ENCODE peak calls at places on chromosomes 2 and 18, in four cellular contexts. B is effector memory CD4-positive, alpha-beta T cell; I is brain microvascular endothelial cell; D is lung. Z is an unnamed sample.

GRCh38 chr2:55047677-55048299 is 2.5 kb downstream of the RTN4 start:
- DNase-seq in B (no peak), D (no peak), I (no peak), Z (peak; percentile 12)

GRCh38 chr2:113211226-113212105 is 37.7 kb downstream of the PSD4 start:
- DNase-seq in I (no peak), D (no peak), B (no peak), Z (peak; percentile 58)

GRCh38 chr2:2455151-2455550 is 124.1 kb upstream of the MYT1L start:
- DNase-seq in I (no peak), B (no peak), D (no peak), Z (no peak)

GRCh38 chr2:200042102-200042735 is 86.8 kb downstream of the MAIP1 start:
- DNase-seq in D (no peak), I (peak; percentile 40), B (no peak), Z (peak; percentile 74)

GRCh38 chr2:20365249-20365817 is 14.7 kb upstream of the PUM2 start:
- DNase-seq in D (no peak), I (peak; percentile 40), B (no peak), Z (peak; percentile 80)

GRCh38 chr18:48139427-48140347 is 209.2 kb upstream of the SMAD2 start:
- DNase-seq in I (no peak), D (peak; percentile 70), B (no peak), Z (peak; percentile 55)

GRCh38 chr2:9201185-9201891 is 5.3 kb upstream of the ASAP2 start:
- DNase-seq in B (no peak), D (no peak), I (peak; percentile 78), Z (peak; percentile 56)

GRCh38 chr2:100721693-100722092 is 98.2 kb upstream of the NPAS2 start:
- DNase-seq in D (no peak), I (no peak), B (no peak), Z (no peak)

GRCh38 chr18:5872886-5873285 is 22.4 kb downstream of the TMEM200C start:
- DNase-seq in I (no peak), B (no peak), D (no peak), Z (no peak)
- H3K27me3 ChIP-seq in I (no peaks in the 10 kb centered on the region), B (no peaks in the 10 kb centered on the region), D (no peaks in the 10 kb centered on the region), Z (no peaks in the 10 kb centered on the region)

GRCh38 chr2:176072951-176073904 is 10.5 kb downstream of the EVX2 start:
- DNase-seq in I (no peak), B (no peak), D (no peak), Z (no peak)
- H3K27me3 ChIP-seq in I (peaks cover 90% of the 10 kb centered on the region), B (peaks cover 79% of the 10 kb centered on the region), D (peaks cover 20% of the 10 kb centered on the region), Z (peaks cover 72% of the 10 kb centered on the region)

DNA sequence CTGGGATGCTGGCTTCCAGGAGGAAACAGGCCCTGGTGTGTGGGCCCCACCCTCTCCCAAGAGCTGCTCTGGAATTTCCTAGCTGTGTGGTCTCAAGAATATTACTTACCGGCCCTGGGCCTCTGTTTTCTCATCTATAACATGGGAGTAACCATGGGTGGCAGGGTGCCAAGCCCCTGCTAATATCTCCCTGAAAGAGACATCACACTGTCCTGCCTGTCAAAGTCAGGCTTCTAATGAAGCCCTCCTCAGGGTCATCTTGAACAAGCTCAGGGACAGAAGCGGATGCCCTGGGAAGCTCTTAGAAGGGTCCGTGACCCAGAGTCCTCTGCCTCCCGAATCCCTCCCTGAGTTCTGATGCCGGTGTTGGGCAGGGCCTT is 173.2 kb upstream of the HDAC4 start:
- DNase-seq in I (no peak), B (no peak), D (no peak), Z (no peak)
- H3K27me3 ChIP-seq in I (no peaks in the 10 kb centered on the region), B (no peaks in the 10 kb centered on the region), D (no peaks in the 10 kb centered on the region), Z (peaks cover 99% of the 10 kb centered on the region)

GRCh38 chr2:86788172-86788571 is 2.5 kb downstream of the CD8A start:
- DNase-seq in I (no peak), D (no peak), B (no peak), Z (no peak)

GRCh38 chr2:86788881-86789686 is 1.6 kb downstream of the CD8A start:
- DNase-seq in B (no peak), I (no peak), D (no peak), Z (no peak)

GRCh38 chr2:86790828-86791561 is at the start of gene CD8A:
- DNase-seq in B (no peak), I (peak; percentile 10), D (no peak), Z (no peak)

GRCh38 chr2:86790134-86790827 is 432 bp downstream of the CD8A start:
- DNase-seq in D (no peak), I (no peak), B (no peak), Z (no peak)

GRCh38 chr2:86789687-86790133 is 1.0 kb downstream of the CD8A start:
- DNase-seq in I (no peak), B (no peak), D (no peak), Z (no peak)
- H3K27me3 ChIP-seq in I (peaks cover 52% of the 10 kb centered on the region), B (peaks cover 32% of the 10 kb centered on the region), D (no peaks in the 10 kb centered on the region), Z (no peaks in the 10 kb centered on the region)

GRCh38 chr2:70868970-70869369 is 33.4 kb upstream of the CD207 start:
- DNase-seq in I (no peak), B (no peak), D (no peak), Z (no peak)

GRCh38 chr2:70870790-70871189 is 35.2 kb upstream of the CD207 start:
- DNase-seq in I (no peak), B (no peak), D (no peak), Z (no peak)

GRCh38 chr2:70871398-70872211 is 36.0 kb upstream of the CD207 start:
- DNase-seq in D (peak; percentile 87), B (peak; percentile 50), I (peak; percentile 49), Z (peak; percentile 84)

GRCh38 chr2:70873541-70873940 is 37.9 kb upstream of the CD207 start:
- DNase-seq in B (no peak), D (no peak), I (no peak), Z (no peak)
- H3K27me3 ChIP-seq in B (peaks cover 10% of the 10 kb centered on the region), D (no peaks in the 10 kb centered on the region), I (peaks cover 21% of the 10 kb centered on the region), Z (peaks cover 53% of the 10 kb centered on the region)

GRCh38 chr2:103860016-103860415 is 993.9 kb upstream of the POU3F3 start:
- DNase-seq in I (no peak), B (no peak), D (no peak), Z (no peak)
- H3K27me3 ChIP-seq in I (no peaks in the 10 kb centered on the region), B (no peaks in the 10 kb centered on the region), D (no peaks in the 10 kb centered on the region), Z (no peaks in the 10 kb centered on the region)

GRCh38 chr18:13614318-13614643 is 112.1 kb downstream of the FAM210A start:
- DNase-seq in D (no peak), B (no peak), I (no peak), Z (no peak)
- H3K27me3 ChIP-seq in D (no peaks in the 10 kb centered on the region), B (no peaks in the 10 kb centered on the region), I (peaks cover 6% of the 10 kb centered on the region), Z (peaks cover 82% of the 10 kb centered on the region)